ENCODE peak calls at places on chromosomes 11 and 22, in ten cellular contexts. P is mucosa of descending colon, O is lung, W is fibroblast of pulmonary artery, V is sigmoid colon, B is psoas muscle, T is cardiac fibroblast, S is cardiac muscle cell, N is thoracic aorta, A is PC-3. R is an unnamed sample.

GRCh38 chr22:31952094-31952401 is 7.7 kb downstream of the YWHAH start:
- DNase-seq in P (no peak), O (no peak), W (no peak), V (no peak), B (no peak), T (no peak), S (peak), N (no peak), A (no peak), R (no peak)

GRCh38 chr11:41795004-41795403 is 335.6 kb upstream of the LRRC4C start:
- DNase-seq in P (no peak), O (no peak), W (no peak), V (no peak), B (no peak), T (no peak), S (no peak), N (no peak), A (peak), R (no peak)

GRCh38 chr11:23991140-23991539 is 505.7 kb upstream of the LUZP2 start:
- DNase-seq in P (no peak), O (no peak), W (peak), V (no peak), B (no peak), T (peak), S (peak), N (no peak), A (no peak), R (peak)

GRCh38 chr11:17807034-17807433 is 72.5 kb downstream of the KCNC1 start:
- DNase-seq in P (no peak), O (no peak), W (no peak), V (no peak), B (no peak), T (no peak), S (no peak), N (no peak), A (no peak), R (no peak)

GRCh38 chr11:120722539-120722938 is 211.0 kb downstream of the GRIK4 start:
- DNase-seq in P (no peak), O (no peak), W (no peak), V (no peak), B (no peak), T (no peak), S (no peak), N (no peak), A (no peak), R (no peak)

GRCh38 chr22:48663297-48663696 is 1164.4 kb downstream of the BRD1 start:
- DNase-seq in P (no peak), O (no peak), W (peak), V (no peak), B (no peak), T (peak), S (no peak), N (no peak), A (peak), R (no peak)

GRCh38 chr22:48895341-48895740 is 932.3 kb downstream of the BRD1 start:
- DNase-seq in P (no peak), O (no peak), W (no peak), V (no peak), B (no peak), T (no peak), S (no peak), N (no peak), A (no peak), R (no peak)

GRCh38 chr11:116707250-116707649 is 65.5 kb downstream of the BUD13 start:
- DNase-seq in P (peak), O (no peak), W (no peak), V (no peak), B (no peak), T (no peak), S (no peak), N (no peak), A (peak), R (no peak)

GRCh38 chr22:20777420-20778177 is 3.7 kb downstream of the SERPIND1 start:
- DNase-seq in P (no peak), O (no peak), W (peak), V (no peak), B (no peak), T (peak), S (peak), N (no peak), A (peak), R (peak)

GRCh38 chr11:73359341-73359740 is 16.9 kb upstream of the RELT start:
- DNase-seq in P (no peak), O (no peak), W (no peak), V (peak), B (peak), T (peak), S (peak), N (peak), A (no peak), R (no peak)

GRCh38 chr11:65383778-65384177 is 1.3 kb upstream of the SLC25A45 start:
- DNase-seq in P (no peak), O (no peak), W (no peak), V (no peak), B (no peak), T (no peak), S (no peak), N (no peak), A (peak), R (no peak)

GRCh38 chr11:16148301-16148787 is 208.0 kb downstream of the SOX6 start:
- DNase-seq in P (no peak), O (no peak), W (peak), V (no peak), B (no peak), T (peak), S (peak), N (no peak), A (no peak), R (no peak)

GRCh38 chr11:114738954-114739353 is 60.6 kb downstream of the NXPE2 start:
- DNase-seq in P (peak), O (no peak), W (peak), V (no peak), B (no peak), T (peak), S (peak), N (no peak), A (peak), R (peak)

GRCh38 chr11:31424652-31425051 is 55.0 kb downstream of the DNAJC24 start:
- DNase-seq in P (no peak), O (no peak), W (no peak), V (no peak), B (no peak), T (no peak), S (no peak), N (no peak), A (no peak), R (no peak)

GRCh38 chr11:111718436-111719325 is 47.5 kb downstream of the PPP2R1B start:
- DNase-seq in P (no peak), O (no peak), W (peak), V (peak), B (no peak), T (peak), S (peak), N (no peak), A (peak), R (no peak)

GRCh38 chr22:50216684-50217520 is 16.1 kb downstream of the SELENOO start:
- DNase-seq in P (no peak), O (no peak), W (no peak), V (peak), B (no peak), T (no peak), S (no peak), N (no peak), A (no peak), R (no peak)

GRCh38 chr11:64330888-64331287 is 9.1 kb upstream of the CCDC88B start:
- DNase-seq in P (peak), O (no peak), W (no peak), V (no peak), B (no peak), T (no peak), S (no peak), N (no peak), A (no peak), R (no peak)

GRCh38 chr11:128279861-128280260 is 307.5 kb downstream of the ETS1 start:
- DNase-seq in P (no peak), O (no peak), W (peak), V (no peak), B (no peak), T (peak), S (peak), N (no peak), A (peak), R (no peak)

GRCh38 chr11:46416656-46417055 is 25.1 kb upstream of the CHRM4 start:
- DNase-seq in P (no peak), O (no peak), W (no peak), V (no peak), B (no peak), T (no peak), S (no peak), N (no peak), A (no peak), R (no peak)

GRCh38 chr22:32258791-32259190 is 3.6 kb upstream of the SLC5A4 start:
- DNase-seq in P (no peak), O (no peak), W (no peak), V (no peak), B (no peak), T (no peak), S (no peak), N (no peak), A (no peak), R (no peak)

GRCh38 chr11:67648796-67649613 is 1.5 kb downstream of the ACY3 start:
- DNase-seq in P (peak), O (no peak), W (no peak), V (peak), B (no peak), T (no peak), S (no peak), N (no peak), A (no peak), R (no peak)

GRCh38 chr22:31087744-31088215 is 6.7 kb downstream of the SMTN start:
- DNase-seq in P (no peak), O (no peak), W (no peak), V (no peak), B (no peak), T (no peak), S (no peak), N (no peak), A (no peak), R (no peak)

GRCh38 chr11:112745958-112746357 is 215.3 kb upstream of the NCAM1 start:
- DNase-seq in P (no peak), O (no peak), W (no peak), V (no peak), B (no peak), T (no peak), S (no peak), N (no peak), A (no peak), R (no peak)

GRCh38 chr11:106249857-106250256 is 172.4 kb downstream of the AASDHPPT start:
- DNase-seq in P (no peak), O (no peak), W (peak), V (no peak), B (no peak), T (peak), S (peak), N (no peak), A (no peak), R (peak)

GRCh38 chr11:47916361-47916841 is 64.0 kb upstream of the PTPRJ start:
- DNase-seq in P (no peak), O (no peak), W (peak), V (peak), B (peak), T (no peak), S (peak), N (no peak), A (no peak), R (no peak)

GRCh38 chr11:73916435-73916834 is 34.4 kb upstream of the DNAJB13 start:
- DNase-seq in P (no peak), O (no peak), W (peak), V (no peak), B (no peak), T (peak), S (no peak), N (no peak), A (peak), R (no peak)

GRCh38 chr22:19576460-19577421 is 52.5 kb upstream of the CLDN5 start:
- DNase-seq in P (no peak), O (no peak), W (peak), V (peak), B (no peak), T (peak), S (peak), N (no peak), A (peak), R (no peak)

GRCh38 chr22:27405672-27406388 is 395.7 kb downstream of the MN1 start:
- DNase-seq in P (peak), O (peak), W (peak), V (no peak), B (peak), T (peak), S (peak), N (no peak), A (peak), R (no peak)

GRCh38 chr11:123020968-123021367 is 39.3 kb upstream of the BSX start:
- DNase-seq in P (no peak), O (peak), W (peak), V (no peak), B (no peak), T (peak), S (peak), N (no peak), A (peak), R (peak)
- TF ChIP-seq CTCF in P (peak), O (peak), W (peak), V (no peak), B (peak), T (peak), S (peak), N (no peak), A (peak), R (peak)

GRCh38 chr11:35173620-35174278 is 34.8 kb downstream of the CD44 start:
- DNase-seq in P (no peak), O (no peak), W (no peak), V (no peak), B (no peak), T (no peak), S (no peak), N (no peak), A (peak), R (no peak)

GRCh38 chr11:35177370-35177769 is 38.4 kb downstream of the CD44 start:
- DNase-seq in P (no peak), O (no peak), W (no peak), V (no peak), B (no peak), T (no peak), S (no peak), N (no peak), A (no peak), R (peak)

GRCh38 chr11:35173011-35173511 is 34.1 kb downstream of the CD44 start:
- DNase-seq in P (peak), O (peak), W (peak), V (no peak), B (no peak), T (peak), S (peak), N (no peak), A (peak), R (no peak)

GRCh38 chr11:35171226-35171625 is 32.3 kb downstream of the CD44 start:
- DNase-seq in P (no peak), O (no peak), W (no peak), V (no peak), B (no peak), T (no peak), S (no peak), N (no peak), A (no peak), R (no peak)

DNA sequence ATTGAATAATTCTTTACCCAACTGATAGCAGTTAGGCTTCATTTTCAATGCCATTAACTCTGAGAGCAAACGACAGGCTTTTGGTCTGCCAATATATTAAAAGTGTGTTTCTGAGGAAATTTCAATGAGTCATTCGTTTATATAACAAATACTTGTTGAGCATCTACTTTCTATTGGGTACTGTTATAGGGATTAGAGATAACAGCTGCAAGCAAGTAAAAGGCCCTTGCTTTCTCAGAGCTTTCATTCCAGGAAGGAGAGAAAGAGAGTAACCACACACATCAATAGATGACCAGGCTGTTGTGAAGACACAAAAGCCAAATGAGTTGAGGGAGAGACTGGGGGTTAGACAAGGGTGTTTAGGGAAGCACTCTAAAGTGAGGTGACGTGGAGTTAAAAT is 35.7 kb downstream of the CD44 start:
- DNase-seq in P (no peak), O (no peak), W (peak), V (no peak), B (no peak), T (peak), S (peak), N (no peak), A (peak), R (peak)
- H3K4me3 ChIP-seq in P (no peak), O (no peak), W (no peak), V (no peak), B (no peak), T (no peak), S (no peak), N (no peak), A (no peak), R (no peak)

DNA sequence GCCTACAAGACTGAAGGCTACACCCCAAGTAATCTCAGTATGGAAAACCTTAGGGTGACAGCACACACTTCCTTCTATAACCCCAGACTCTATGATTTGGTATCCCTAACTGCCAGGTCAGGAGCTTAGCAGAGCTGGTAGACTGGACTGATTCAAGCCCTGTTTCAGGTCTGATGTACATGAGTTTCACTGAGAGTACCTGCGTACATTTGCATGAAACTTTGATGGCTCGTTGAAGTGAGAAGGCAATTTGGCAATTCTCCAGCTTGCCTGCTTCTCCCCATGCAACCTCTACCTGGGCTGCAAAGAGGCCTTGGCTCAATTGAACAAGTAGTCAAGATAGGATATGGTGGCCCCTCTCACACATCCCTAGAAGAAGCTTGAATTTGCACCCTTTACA is 10.2 kb downstream of the FIBIN start:
- DNase-seq in P (no peak), O (no peak), W (no peak), V (no peak), B (no peak), T (no peak), S (no peak), N (no peak), A (no peak), R (no peak)
- TF ChIP-seq CTCF in P (no peak), O (no peak), W (no peak), V (no peak), B (no peak), T (no peak), S (no peak), N (no peak), A (no peak), R (no peak)

GRCh38 chr22:37425800-37426531 is 1.3 kb downstream of the ELFN2 start:
- DNase-seq in P (no peak), O (no peak), W (no peak), V (no peak), B (no peak), T (no peak), S (no peak), N (no peak), A (no peak), R (no peak)

GRCh38 chr22:37423283-37423682 is 4.0 kb downstream of the ELFN2 start:
- DNase-seq in P (no peak), O (no peak), W (no peak), V (no peak), B (no peak), T (no peak), S (no peak), N (no peak), A (no peak), R (no peak)

GRCh38 chr22:37426532-37427127 is 649 bp downstream of the ELFN2 start:
- DNase-seq in P (no peak), O (no peak), W (no peak), V (no peak), B (no peak), T (no peak), S (no peak), N (no peak), A (no peak), R (no peak)

GRCh38 chr22:37427128-37427710 is at the start of gene ELFN2:
- DNase-seq in P (no peak), O (no peak), W (no peak), V (no peak), B (no peak), T (no peak), S (peak), N (no peak), A (peak), R (no peak)

GRCh38 chr22:37425369-37425768 is 1.9 kb downstream of the ELFN2 start:
- DNase-seq in P (no peak), O (no peak), W (no peak), V (peak), B (no peak), T (no peak), S (no peak), N (no peak), A (no peak), R (no peak)
- H3K4me3 ChIP-seq in P (no peak), O (no peak), W (no peak), V (no peak), B (no peak), T (no peak), S (no peak), N (no peak), A (peak), R (no peak)

GRCh38 chr11:75740681-75741080 is 23.0 kb downstream of the MOGAT2 start:
- DNase-seq in P (no peak), O (no peak), W (no peak), V (no peak), B (no peak), T (no peak), S (no peak), N (no peak), A (no peak), R (no peak)
- TF ChIP-seq CTCF in P (no peak), O (no peak), W (no peak), V (no peak), B (no peak), T (no peak), S (no peak), N (no peak), A (no peak), R (no peak)

GRCh38 chr11:125578783-125579182 is 9.5 kb downstream of the EI24 start:
- DNase-seq in P (no peak), O (no peak), W (no peak), V (no peak), B (no peak), T (no peak), S (no peak), N (no peak), A (no peak), R (no peak)
- H3K4me3 ChIP-seq in P (no peak), O (no peak), W (no peak), V (no peak), B (no peak), T (no peak), S (no peak), N (no peak), A (no peak), R (no peak)

R was measured in astrocyte of the cerebellum.